ENCODE peak calls at places on chromosomes 3 and 15, in four cellular contexts. One of them, this sample, is unnamed.

GRCh38 chr15:58627046-58627445 is 122.5 kb downstream of the ADAM10 start:
- DNase-seq in AG10803: no peak
- DNase-seq in sigmoid colon: no peak
- DNase-seq in fibroblast of mammary gland: no peak
- DNase-seq in this sample: no peak

GRCh38 chr3:150829408-150829807 is 66.4 kb upstream of the SIAH2 start:
- DNase-seq in AG10803: no peak
- DNase-seq in sigmoid colon: no peak
- DNase-seq in fibroblast of mammary gland: no peak
- DNase-seq in this sample: no peak

GRCh38 chr3:30319713-30320112 is 286.7 kb upstream of the TGFBR2 start:
- DNase-seq in AG10803: peak
- DNase-seq in sigmoid colon: no peak
- DNase-seq in fibroblast of mammary gland: peak
- DNase-seq in this sample: peak

GRCh38 chr3:194117114-194117845 is 18.7 kb upstream of the HES1 start:
- DNase-seq in AG10803: no peak
- DNase-seq in sigmoid colon: no peak
- DNase-seq in fibroblast of mammary gland: no peak
- DNase-seq in this sample: no peak

GRCh38 chr3:78798266-78798832 is 969.4 kb downstream of the ROBO1 start:
- DNase-seq in AG10803: peak
- DNase-seq in sigmoid colon: no peak
- DNase-seq in fibroblast of mammary gland: peak
- DNase-seq in this sample: peak

GRCh38 chr3:134527037-134527436 is 41.2 kb downstream of the CEP63 start:
- DNase-seq in AG10803: no peak
- DNase-seq in sigmoid colon: no peak
- DNase-seq in fibroblast of mammary gland: peak
- DNase-seq in this sample: no peak

GRCh38 chr3:100100454-100100853 is 13.8 kb downstream of the FILIP1L start:
- DNase-seq in AG10803: peak
- DNase-seq in sigmoid colon: no peak
- DNase-seq in fibroblast of mammary gland: no peak
- DNase-seq in this sample: peak

GRCh38 chr3:66565301-66565700 is 64.5 kb upstream of the LRIG1 start:
- DNase-seq in AG10803: no peak
- DNase-seq in sigmoid colon: no peak
- DNase-seq in fibroblast of mammary gland: no peak
- DNase-seq in this sample: no peak

GRCh38 chr15:89492111-89492641 is 4.2 kb downstream of the RHCG start:
- DNase-seq in AG10803: no peak
- DNase-seq in sigmoid colon: peak
- DNase-seq in fibroblast of mammary gland: no peak
- DNase-seq in this sample: no peak

GRCh38 chr15:80242132-80242769 is 9.8 kb downstream of the CTXND1 start:
- DNase-seq in AG10803: peak
- DNase-seq in sigmoid colon: no peak
- DNase-seq in fibroblast of mammary gland: peak
- DNase-seq in this sample: peak

GRCh38 chr3:131630812-131631211 is 128.0 kb upstream of the MRPL3 start:
- DNase-seq in AG10803: peak
- DNase-seq in sigmoid colon: no peak
- DNase-seq in fibroblast of mammary gland: peak
- DNase-seq in this sample: no peak

GRCh38 chr3:114456742-114457141 is 162.9 kb downstream of the TIGIT start:
- DNase-seq in AG10803: no peak
- DNase-seq in sigmoid colon: no peak
- DNase-seq in fibroblast of mammary gland: no peak
- DNase-seq in this sample: no peak

GRCh38 chr15:73887481-73887880 is 14.1 kb downstream of the TBC1D21 start:
- DNase-seq in AG10803: no peak
- DNase-seq in sigmoid colon: no peak
- DNase-seq in fibroblast of mammary gland: no peak
- DNase-seq in this sample: no peak

GRCh38 chr15:86163771-86164170 is 84.1 kb downstream of the AGBL1 start:
- DNase-seq in AG10803: peak
- DNase-seq in sigmoid colon: peak
- DNase-seq in fibroblast of mammary gland: no peak
- DNase-seq in this sample: no peak

GRCh38 chr3:44554626-44555592 is at the start of gene ZKSCAN7:
- DNase-seq in AG10803: peak
- DNase-seq in sigmoid colon: peak
- DNase-seq in fibroblast of mammary gland: peak
- DNase-seq in this sample: peak

GRCh38 chr15:88878720-88879184 is 16.6 kb downstream of the HAPLN3 start:
- DNase-seq in AG10803: peak
- DNase-seq in sigmoid colon: no peak
- DNase-seq in fibroblast of mammary gland: peak
- DNase-seq in this sample: peak

GRCh38 chr15:83365370-83365938 is 81.0 kb upstream of the BNC1 start:
- DNase-seq in AG10803: peak
- DNase-seq in sigmoid colon: no peak
- DNase-seq in fibroblast of mammary gland: peak
- DNase-seq in this sample: peak

GRCh38 chr15:85623648-85624047 is 171.1 kb downstream of the KLHL25 start:
- DNase-seq in AG10803: peak
- DNase-seq in sigmoid colon: no peak
- DNase-seq in fibroblast of mammary gland: peak
- DNase-seq in this sample: no peak

DNA sequence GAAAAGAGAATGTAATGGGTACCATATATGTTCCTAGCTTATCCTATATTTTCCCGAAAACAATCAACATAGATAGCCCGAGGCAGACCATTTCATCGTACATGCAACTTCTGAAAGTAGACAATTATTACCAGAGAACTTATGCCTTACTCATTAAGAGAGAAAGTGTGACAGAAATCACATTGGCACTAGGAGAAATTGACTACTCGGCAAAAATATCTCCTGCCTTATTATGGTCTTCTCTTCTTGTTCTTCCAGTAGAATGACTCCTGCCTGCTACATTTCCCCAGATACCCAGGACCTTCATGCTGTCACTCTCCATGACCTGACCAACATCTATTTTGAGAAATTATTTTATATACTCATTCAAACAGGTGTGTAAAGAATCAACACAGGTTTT is 1015.7 kb downstream of the TUSC7 start:
- DNase-seq in AG10803: no peak
- DNase-seq in sigmoid colon: no peak
- DNase-seq in fibroblast of mammary gland: no peak
- DNase-seq in this sample: no peak
- TF ChIP-seq CTCF in AG10803: no peak
- TF ChIP-seq CTCF in sigmoid colon: no peak
- TF ChIP-seq CTCF in fibroblast of mammary gland: no peak
- TF ChIP-seq CTCF in this sample: no peak

GRCh38 chr3:152244156-152244888 is 24.4 kb upstream of the MBNL1 start:
- DNase-seq in AG10803: no peak
- DNase-seq in sigmoid colon: no peak
- DNase-seq in fibroblast of mammary gland: no peak
- DNase-seq in this sample: no peak
- H3K4me3 ChIP-seq in AG10803: no peak
- H3K4me3 ChIP-seq in sigmoid colon: no peak
- H3K4me3 ChIP-seq in fibroblast of mammary gland: no peak
- H3K4me3 ChIP-seq in this sample: no peak

DNA sequence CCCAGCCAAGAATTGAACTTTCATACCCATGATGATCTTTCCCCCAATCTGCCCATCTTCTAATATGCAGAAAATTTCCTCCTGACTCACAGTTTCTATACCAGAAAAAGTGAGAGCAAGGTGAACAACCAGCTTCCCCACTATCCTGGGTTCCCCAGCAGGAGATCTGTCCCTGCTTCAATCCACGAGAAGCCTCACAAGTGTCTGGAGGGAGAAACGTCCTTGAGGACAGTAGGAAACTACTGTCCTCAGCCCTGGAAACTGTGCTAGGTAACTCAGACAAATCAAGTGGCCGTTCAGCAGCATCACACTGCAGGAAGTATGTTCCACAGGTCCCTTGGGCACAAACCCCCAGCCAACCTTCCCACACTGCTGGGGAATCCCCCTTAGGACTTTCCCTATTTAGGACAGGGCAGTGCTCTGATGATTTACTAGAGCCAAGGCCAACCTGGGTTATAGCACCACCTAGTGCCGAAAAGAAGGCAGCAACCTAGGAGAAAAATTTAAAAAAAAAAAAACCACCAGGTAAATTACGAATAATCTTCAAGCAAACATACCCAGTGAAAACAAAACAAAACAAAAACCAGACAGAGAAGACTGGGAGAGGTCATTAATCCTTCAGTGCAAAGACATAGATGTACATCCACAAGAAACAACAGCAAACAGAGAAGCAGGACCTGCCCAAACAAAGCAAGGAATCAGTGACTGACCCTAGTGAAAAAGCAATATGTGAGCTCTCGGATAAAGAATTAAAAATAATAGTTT is 36.0 kb downstream of the MORC1 start:
- DNase-seq in AG10803: peak
- DNase-seq in sigmoid colon: no peak
- DNase-seq in fibroblast of mammary gland: peak
- DNase-seq in this sample: peak
- TF ChIP-seq CTCF in AG10803: peak
- TF ChIP-seq CTCF in sigmoid colon: peak
- TF ChIP-seq CTCF in fibroblast of mammary gland: peak
- TF ChIP-seq CTCF in this sample: peak

DNA sequence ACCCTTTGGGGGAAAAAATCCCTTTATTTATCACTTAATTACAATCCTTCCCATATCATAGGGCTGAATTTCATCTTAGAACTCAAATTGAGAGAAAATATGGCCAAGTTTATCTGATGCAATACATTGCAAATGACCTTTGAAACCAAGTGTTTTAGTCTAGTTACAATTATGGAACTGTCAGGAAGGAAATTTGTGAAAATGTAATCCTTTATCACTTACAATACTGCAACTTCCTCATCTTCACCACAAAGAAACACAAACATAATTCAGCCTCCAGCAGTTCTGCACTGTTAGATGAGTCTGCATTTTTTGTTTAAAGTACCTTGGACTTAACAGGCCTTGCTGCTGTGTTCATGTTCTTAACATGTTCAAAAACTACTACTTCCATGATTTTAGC is 4.6 kb downstream of the CCPG1 start:
- DNase-seq in AG10803: peak
- DNase-seq in sigmoid colon: no peak
- DNase-seq in fibroblast of mammary gland: peak
- DNase-seq in this sample: peak
- H3K4me3 ChIP-seq in AG10803: no peak
- H3K4me3 ChIP-seq in sigmoid colon: no peak
- H3K4me3 ChIP-seq in fibroblast of mammary gland: no peak
- H3K4me3 ChIP-seq in this sample: no peak

GRCh38 chr3:159818399-159818798 is 170.2 kb upstream of the IL12A start:
- DNase-seq in AG10803: no peak
- DNase-seq in sigmoid colon: no peak
- DNase-seq in fibroblast of mammary gland: no peak
- DNase-seq in this sample: no peak
- TF ChIP-seq CTCF in AG10803: no peak
- TF ChIP-seq CTCF in sigmoid colon: no peak
- TF ChIP-seq CTCF in fibroblast of mammary gland: no peak
- TF ChIP-seq CTCF in this sample: peak

GRCh38 chr3:126355777-126356372 is 1.3 kb downstream of the KLF15 start:
- DNase-seq in AG10803: peak
- DNase-seq in sigmoid colon: peak
- DNase-seq in fibroblast of mammary gland: peak
- DNase-seq in this sample: peak
- H3K4me3 ChIP-seq in AG10803: peak
- H3K4me3 ChIP-seq in sigmoid colon: peak
- H3K4me3 ChIP-seq in fibroblast of mammary gland: peak
- H3K4me3 ChIP-seq in this sample: peak

This sample was measured in fibroblast of villous mesenchyme.